ENCODE peak calls at places on chromosomes 1 and 21, in nine cellular contexts. S is right atrium auricular region; J is AML-193; G is foreskin keratinocyte; K is stimulated activated CD8-positive, alpha-beta memory T cell treated with anti-CD3 and anti-CD28 coated beads, Interleukin-15, amount 100 ng/mL, for 24 hours; H is brain microvascular endothelial cell; Y is ELR; O is stimulated activated CD4-positive, alpha-beta T cell treated with anti-CD3 and anti-CD28 coated beads, TNF-alpha, amount 100 ng/mL, for 48 hours; F is SJSA1. W is an unnamed sample.

GRCh38 chr1:20290624-20291597 is at the start of gene VWA5B1:
- DNase-seq in J (no peak), S (no peak), O (no peak), F (no peak), G (no peak), Y (no peak), K (no peak), H (no peak), W (no peak)

GRCh38 chr1:7471836-7472235 is 299.3 kb upstream of the VAMP3 start:
- DNase-seq in O (no peak), K (no peak), J (no peak), H (no peak), S (no peak), Y (peak), G (no peak), F (peak), W (no peak)

GRCh38 chr21:41866274-41866809 is 12.8 kb downstream of the PRDM15 start:
- DNase-seq in O (no peak), K (no peak), J (no peak), Y (no peak), S (no peak), F (no peak), G (no peak), H (no peak), W (no peak)

GRCh38 chr21:38639782-38640750 is 141.8 kb upstream of the ERG start:
- DNase-seq in G (no peak), F (no peak), H (no peak), O (no peak), Y (no peak), J (peak), K (no peak), S (no peak), W (no peak)

GRCh38 chr1:159076753-159077656 is at the start of gene AIM2:
- DNase-seq in J (peak), F (no peak), S (no peak), K (peak), G (no peak), H (no peak), O (peak), Y (peak), W (no peak)

GRCh38 chr1:82094136-82094535 is 293.4 kb downstream of the ADGRL2 start:
- DNase-seq in F (no peak), K (no peak), H (no peak), S (no peak), J (no peak), G (no peak), O (no peak), Y (no peak), W (no peak)

GRCh38 chr1:79845951-79846350 is 839.4 kb upstream of the ADGRL4 start:
- DNase-seq in F (no peak), O (no peak), H (no peak), Y (peak), J (no peak), G (no peak), K (no peak), S (no peak), W (no peak)

GRCh38 chr1:168057921-168058320 is 78.8 kb downstream of the GPR161 start:
- DNase-seq in Y (peak), O (no peak), J (no peak), S (no peak), G (no peak), K (no peak), H (no peak), F (no peak), W (no peak)

GRCh38 chr1:72845342-72845741 is 563.0 kb upstream of the NEGR1 start:
- DNase-seq in G (no peak), O (no peak), S (no peak), Y (peak), K (no peak), H (peak), F (no peak), J (no peak), W (no peak)

GRCh38 chr1:197924516-197925123 is 7.4 kb downstream of the LHX9 start:
- DNase-seq in H (no peak), Y (peak), G (no peak), K (no peak), O (no peak), S (no peak), J (peak), F (peak), W (no peak)

GRCh38 chr1:19744335-19744743 is 55.4 kb downstream of the TMCO4 start:
- DNase-seq in J (no peak), O (no peak), S (no peak), F (no peak), K (no peak), G (no peak), H (no peak), Y (no peak), W (no peak)

GRCh38 chr1:150257624-150258274 is at the start of gene CA14:
- DNase-seq in O (no peak), H (no peak), F (no peak), Y (no peak), G (no peak), S (no peak), J (no peak), K (no peak), W (peak)